ENCODE peak calls at places on chromosomes 12 and 14, in ten cellular contexts. X is GM23338, B is HCT116, R is breast epithelium, G is transverse colon, C is K562, O is sigmoid colon, I is HepG2, D is H1, F is endothelial cell of umbilical vein. T is an unnamed sample.
A peak's percentile ranks its signal among the peaks of the same experiment; 100 is the strongest.

GRCh38 chr14:100988411-100988900 is 84.9 kb upstream of the RTL1 start:
- DNase-seq in X (no peak), B (peak; percentile 95), R (no peak), G (no peak), C (no peak), O (no peak), I (peak; percentile 50), D (no peak), F (peak; percentile 22), T (no peak)

GRCh38 chr14:104102282-104102914 is 16.9 kb downstream of the ASPG start:
- DNase-seq in X (no peak), B (no peak), R (no peak), G (no peak), C (no peak), O (no peak), I (no peak), D (no peak), F (no peak), T (peak; percentile 69)

GRCh38 chr12:53502331-53502730 is 1.2 kb downstream of the TARBP2 start:
- DNase-seq in X (no peak), B (no peak), R (no peak), G (no peak), C (peak; percentile 55), O (peak; percentile 49), I (no peak), D (no peak), F (peak; percentile 51), T (no peak)

GRCh38 chr12:14843425-14843887 is at the start of gene ART4:
- DNase-seq in X (no peak), B (no peak), R (no peak), G (no peak), C (peak; percentile 79), O (no peak), I (peak; percentile 71), D (no peak), F (peak; percentile 96), T (peak; percentile 84)

GRCh38 chr12:65596514-65597010 is 227.7 kb upstream of the HMGA2 start:
- DNase-seq in X (no peak), B (no peak), R (no peak), G (no peak), C (no peak), O (no peak), I (no peak), D (no peak), F (no peak), T (no peak)

GRCh38 chr12:117486840-117487659 is 125.6 kb upstream of the NOS1 start:
- DNase-seq in X (no peak), B (peak; percentile 80), R (no peak), G (no peak), C (no peak), O (no peak), I (no peak), D (no peak), F (peak; percentile 94), T (no peak)

GRCh38 chr12:84594157-84594556 is 318.4 kb downstream of the SLC6A15 start:
- DNase-seq in X (no peak), B (no peak), R (no peak), G (no peak), C (no peak), O (no peak), I (no peak), D (no peak), F (no peak), T (no peak)

GRCh38 chr12:75908961-75909699 is 122.4 kb downstream of the PHLDA1 start:
- DNase-seq in X (no peak), B (no peak), R (peak; percentile 58), G (peak; percentile 37), C (no peak), O (peak; percentile 85), I (peak; percentile 27), D (no peak), F (peak; percentile 93), T (no peak)

GRCh38 chr12:46124132-46124847 is 133.9 kb upstream of the SCAF11 start:
- DNase-seq in X (no peak), B (no peak), R (no peak), G (no peak), C (no peak), O (no peak), I (no peak), D (no peak), F (no peak), T (no peak)

GRCh38 chr12:81401241-81401640 is 323.4 kb downstream of the ACSS3 start:
- DNase-seq in X (no peak), B (no peak), R (no peak), G (no peak), C (no peak), O (no peak), I (no peak), D (no peak), F (no peak), T (no peak)

GRCh38 chr14:101118746-101119610 is 215.5 kb upstream of the RTL1 start:
- DNase-seq in X (no peak), B (no peak), R (no peak), G (no peak), C (no peak), O (peak; percentile 49), I (no peak), D (peak; percentile 30), F (no peak), T (peak; percentile 72)

GRCh38 chr14:96165493-96166474 is 38.9 kb upstream of the BDKRB2 start:
- DNase-seq in X (no peak), B (no peak), R (no peak), G (peak; percentile 26), C (no peak), O (peak; percentile 26), I (no peak), D (no peak), F (no peak), T (peak; percentile 29)

GRCh38 chr14:101825797-101826196 is 64.3 kb downstream of the PPP2R5C start:
- DNase-seq in X (no peak), B (no peak), R (no peak), G (no peak), C (no peak), O (no peak), I (no peak), D (no peak), F (no peak), T (no peak)

GRCh38 chr14:106308839-106309389 is 782.5 kb downstream of the TMEM121 start:
- DNase-seq in X (peak; percentile 64), B (no peak), R (no peak), G (peak; percentile 57), C (peak; percentile 65), O (no peak), I (peak; percentile 35), D (peak; percentile 63), F (no peak), T (peak; percentile 85)

GRCh38 chr14:99726538-99727095 is 42.5 kb downstream of the CYP46A1 start:
- DNase-seq in X (no peak), B (no peak), R (peak; percentile 49), G (no peak), C (no peak), O (peak; percentile 56), I (no peak), D (peak; percentile 46), F (no peak), T (no peak)

GRCh38 chr12:108596854-108597558 is 878 bp downstream of the TMEM119 start:
- DNase-seq in X (no peak), B (no peak), R (no peak), G (no peak), C (no peak), O (no peak), I (no peak), D (no peak), F (no peak), T (no peak)

GRCh38 chr12:96194901-96195844 is 998 bp downstream of the ELK3 start:
- DNase-seq in X (peak; percentile 61), B (peak; percentile 75), R (no peak), G (peak; percentile 62), C (peak; percentile 69), O (peak; percentile 79), I (no peak), D (peak; percentile 68), F (peak; percentile 83), T (peak; percentile 85)
- H3K4me1 ChIP-seq in X (peaks cover 12% of the 10 kb centered on the region), B (peaks cover 43% of the 10 kb centered on the region), R (no peaks in the 10 kb centered on the region), G (peaks cover 15% of the 10 kb centered on the region), C (peaks cover 14% of the 10 kb centered on the region), O (no peaks in the 10 kb centered on the region), I (peaks cover 22% of the 10 kb centered on the region), D (peaks cover 2% of the 10 kb centered on the region), F (peaks cover 39% of the 10 kb centered on the region), T (peaks cover 55% of the 10 kb centered on the region)

DNA sequence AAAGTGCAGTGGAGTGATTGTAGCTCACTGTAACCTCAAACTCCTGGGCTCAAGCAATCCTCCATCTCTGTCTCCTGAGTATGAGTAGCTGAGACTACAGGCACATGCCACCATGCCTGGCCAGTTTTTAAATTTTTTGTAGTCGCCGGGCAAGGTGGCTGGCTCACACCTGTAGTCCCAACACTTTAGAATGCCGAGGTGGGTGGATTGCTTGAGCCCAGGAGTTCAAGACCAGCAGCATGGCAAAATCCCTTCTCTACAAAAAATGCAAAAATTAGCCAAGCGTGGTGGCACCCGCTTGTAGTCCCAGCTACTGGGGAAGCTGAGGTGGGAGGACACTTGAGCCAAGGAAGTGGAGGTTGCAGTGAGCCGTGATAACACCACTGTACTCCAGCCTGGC is 219.5 kb downstream of the KLHL28 start:
- DNase-seq in X (no peak), B (no peak), R (no peak), G (no peak), C (no peak), O (no peak), I (no peak), D (no peak), F (no peak), T (no peak)
- TF ChIP-seq POLR2AphosphoS5 in X (no peak), B (no peak), R (no peak), G (no peak), C (no peak), O (no peak), I (no peak), D (no peak), F (no peak), T (no peak)

DNA sequence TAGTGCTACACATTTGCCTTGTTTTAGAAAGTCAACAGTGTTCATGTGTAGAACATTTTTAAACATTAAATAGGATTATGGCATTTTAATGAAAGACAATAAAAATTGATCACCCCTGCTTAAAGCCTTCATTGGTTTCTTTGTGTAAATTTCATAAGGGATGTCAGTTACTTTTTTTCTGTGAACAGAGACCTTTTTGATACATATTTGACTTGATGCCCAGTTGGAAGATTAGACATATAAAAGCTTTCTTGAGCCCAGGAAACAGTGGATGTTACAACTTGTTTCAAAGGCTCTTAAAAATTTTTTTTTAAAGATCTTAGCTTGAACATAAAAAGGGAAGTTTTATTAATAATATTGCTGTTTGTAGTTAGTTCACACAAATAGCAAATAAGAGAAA is 168.7 kb upstream of the PDZRN4 start:
- DNase-seq in X (no peak), B (no peak), R (no peak), G (no peak), C (no peak), O (no peak), I (no peak), D (no peak), F (no peak), T (no peak)
- H3K4me1 ChIP-seq in X (no peaks in the 10 kb centered on the region), B (no peaks in the 10 kb centered on the region), R (no peaks in the 10 kb centered on the region), G (no peaks in the 10 kb centered on the region), C (no peaks in the 10 kb centered on the region), O (no peaks in the 10 kb centered on the region), I (no peaks in the 10 kb centered on the region), D (no peaks in the 10 kb centered on the region), F (peaks cover 9% of the 10 kb centered on the region), T (no peaks in the 10 kb centered on the region)

DNA sequence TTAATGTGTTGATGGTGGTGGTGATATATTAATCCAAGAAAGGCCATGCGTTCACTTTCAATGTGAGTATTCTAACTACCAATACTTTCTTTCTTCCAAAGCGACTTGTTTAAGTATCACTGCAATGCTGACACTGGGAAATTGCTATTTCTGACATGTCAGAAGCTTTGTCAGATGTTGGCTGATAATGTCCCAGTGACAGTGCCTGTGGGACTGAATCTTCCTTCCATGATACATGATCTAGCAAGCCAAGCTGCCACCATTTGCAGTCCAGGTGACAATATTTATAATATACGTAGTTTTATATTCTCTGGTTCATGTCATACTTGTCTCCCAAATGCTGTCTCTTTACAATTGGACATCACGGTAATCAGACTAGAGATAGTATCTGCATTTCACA is 57.1 kb downstream of the KNTC1 start:
- DNase-seq in X (no peak), B (no peak), R (no peak), G (no peak), C (no peak), O (no peak), I (no peak), D (no peak), F (no peak), T (no peak)
- TF ChIP-seq POLR2AphosphoS5 in X (no peak), B (no peak), R (no peak), G (no peak), C (no peak), O (no peak), I (no peak), D (no peak), F (no peak), T (no peak)